ENCODE peak calls at places on chromosomes 5 and 9, in four cellular contexts. L is H9, Y is mesenchymal stem cell, Z is IMR-90. O is an unnamed sample.

GRCh38 chr9:35658144-35658893 is at the start of gene CCDC107:
- DNase-seq in L (peak), Y (peak), Z (peak), O (peak)

GRCh38 chr5:174951151-174951780 is 226.9 kb downstream of the MSX2 start:
- DNase-seq in L (peak), Y (peak), Z (peak), O (peak)

GRCh38 chr9:79277916-79278447 is 293.8 kb upstream of the TLE4 start:
- DNase-seq in L (no peak), Y (no peak), Z (no peak), O (no peak)

GRCh38 chr9:29349050-29349449 is 1775.8 kb upstream of the C9orf72 start:
- DNase-seq in L (no peak), Y (peak), Z (no peak), O (no peak)

GRCh38 chr5:90337449-90338052 is 72.0 kb downstream of the CETN3 start:
- DNase-seq in L (no peak), Y (no peak), Z (no peak), O (no peak)

GRCh38 chr9:2157277-2158105 is 142.3 kb downstream of the SMARCA2 start:
- DNase-seq in L (peak), Y (peak), Z (peak), O (no peak)

GRCh38 chr9:17082343-17082742 is 52.5 kb upstream of the CNTLN start:
- DNase-seq in L (peak), Y (peak), Z (peak), O (peak)

GRCh38 chr5:139711067-139711851 is 63.1 kb downstream of the CXXC5 start:
- DNase-seq in L (peak), Y (peak), Z (peak), O (peak)

GRCh38 chr9:88390371-88390990 is 2.2 kb downstream of the SPIN1 start:
- DNase-seq in L (no peak), Y (no peak), Z (peak), O (no peak)

GRCh38 chr9:133273098-133273497 is 1.9 kb downstream of the ABO start:
- DNase-seq in L (no peak), Y (no peak), Z (no peak), O (no peak)

GRCh38 chr5:9173281-9174048 is 372.4 kb downstream of the SEMA5A start:
- DNase-seq in L (no peak), Y (peak), Z (peak), O (no peak)

GRCh38 chr9:111994831-111995458 is 98.3 kb downstream of the UGCG start:
- DNase-seq in L (no peak), Y (no peak), Z (no peak), O (no peak)
- H2AFZ ChIP-seq in L (no peak), Y (no peak), Z (no peak), O (no peak)

GRCh38 chr5:179327026-179327735 is 18.1 kb downstream of the ADAMTS2 start:
- DNase-seq in L (no peak), Y (no peak), Z (no peak), O (no peak)

GRCh38 chr5:179331591-179331990 is 13.7 kb downstream of the ADAMTS2 start:
- DNase-seq in L (no peak), Y (peak), Z (no peak), O (no peak)

GRCh38 chr5:179332741-179333290 is 12.4 kb downstream of the ADAMTS2 start:
- DNase-seq in L (no peak), Y (no peak), Z (no peak), O (no peak)

GRCh38 chr5:179328291-179328690 is 17.0 kb downstream of the ADAMTS2 start:
- DNase-seq in L (no peak), Y (no peak), Z (no peak), O (no peak)

GRCh38 chr5:179330186-179330900 is 14.9 kb downstream of the ADAMTS2 start:
- DNase-seq in L (no peak), Y (no peak), Z (no peak), O (no peak)
- H2BK120ac ChIP-seq in L (no peak), Y (peak), Z (no peak), O (no peak)

GRCh38 chr5:95858023-95858461 is 35.5 kb upstream of the GLRX start:
- DNase-seq in L (no peak), Y (peak), Z (peak), O (no peak)

GRCh38 chr5:95857185-95857945 is 34.8 kb upstream of the GLRX start:
- DNase-seq in L (no peak), Y (peak), Z (peak), O (no peak)

GRCh38 chr5:95856501-95856981 is 34.0 kb upstream of the GLRX start:
- DNase-seq in L (no peak), Y (no peak), Z (no peak), O (no peak)

GRCh38 chr5:95859327-95860060 is 37.0 kb upstream of the GLRX start:
- DNase-seq in L (no peak), Y (no peak), Z (no peak), O (no peak)

GRCh38 chr5:95858661-95859326 is 36.3 kb upstream of the GLRX start:
- DNase-seq in L (peak), Y (peak), Z (peak), O (peak)
- H2AFZ ChIP-seq in L (no peak), Y (peak), Z (peak), O (peak)

DNA sequence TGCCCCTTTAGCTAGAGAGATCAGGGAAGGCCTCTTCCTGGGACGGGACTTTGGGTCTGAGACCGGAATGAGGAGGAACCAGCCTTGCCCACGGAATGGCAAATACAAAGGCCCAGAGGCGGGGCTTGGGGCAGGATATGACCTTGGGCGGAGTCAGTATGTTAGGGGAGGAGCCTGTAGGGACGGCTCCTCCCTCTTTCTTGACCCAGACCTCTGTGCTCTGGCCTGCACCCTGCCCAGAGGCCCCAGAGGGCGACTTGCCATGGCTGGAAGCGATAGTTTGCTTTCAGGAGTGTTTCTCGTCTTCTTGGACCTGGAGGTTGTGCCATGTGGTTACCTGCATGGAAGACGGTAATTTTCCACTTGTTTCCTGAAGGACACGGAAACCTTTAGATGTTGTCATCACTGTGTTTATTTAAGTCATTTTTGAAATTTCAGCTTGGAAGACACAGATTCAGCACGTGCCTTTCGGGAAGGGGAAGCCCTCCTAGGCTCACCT is 85.6 kb downstream of the DAB2IP start:
- DNase-seq in L (peak), Y (no peak), Z (no peak), O (no peak)
- H2BK120ac ChIP-seq in L (no peak), Y (peak), Z (peak), O (no peak)

GRCh38 chr5:173750538-173751265 is 134.3 kb upstream of the BOD1 start:
- DNase-seq in L (no peak), Y (no peak), Z (no peak), O (no peak)

GRCh38 chr5:173746050-173746449 is 129.6 kb upstream of the BOD1 start:
- DNase-seq in L (peak), Y (peak), Z (peak), O (no peak)

GRCh38 chr5:173745123-173745522 is 128.7 kb upstream of the BOD1 start:
- DNase-seq in L (peak), Y (no peak), Z (no peak), O (no peak)

GRCh38 chr5:173745561-173745960 is 129.1 kb upstream of the BOD1 start:
- DNase-seq in L (no peak), Y (no peak), Z (no peak), O (no peak)

GRCh38 chr5:173747876-173748275 is 131.4 kb upstream of the BOD1 start:
- DNase-seq in L (no peak), Y (no peak), Z (no peak), O (no peak)
- H2AFZ ChIP-seq in L (no peak), Y (no peak), Z (no peak), O (no peak)

DNA sequence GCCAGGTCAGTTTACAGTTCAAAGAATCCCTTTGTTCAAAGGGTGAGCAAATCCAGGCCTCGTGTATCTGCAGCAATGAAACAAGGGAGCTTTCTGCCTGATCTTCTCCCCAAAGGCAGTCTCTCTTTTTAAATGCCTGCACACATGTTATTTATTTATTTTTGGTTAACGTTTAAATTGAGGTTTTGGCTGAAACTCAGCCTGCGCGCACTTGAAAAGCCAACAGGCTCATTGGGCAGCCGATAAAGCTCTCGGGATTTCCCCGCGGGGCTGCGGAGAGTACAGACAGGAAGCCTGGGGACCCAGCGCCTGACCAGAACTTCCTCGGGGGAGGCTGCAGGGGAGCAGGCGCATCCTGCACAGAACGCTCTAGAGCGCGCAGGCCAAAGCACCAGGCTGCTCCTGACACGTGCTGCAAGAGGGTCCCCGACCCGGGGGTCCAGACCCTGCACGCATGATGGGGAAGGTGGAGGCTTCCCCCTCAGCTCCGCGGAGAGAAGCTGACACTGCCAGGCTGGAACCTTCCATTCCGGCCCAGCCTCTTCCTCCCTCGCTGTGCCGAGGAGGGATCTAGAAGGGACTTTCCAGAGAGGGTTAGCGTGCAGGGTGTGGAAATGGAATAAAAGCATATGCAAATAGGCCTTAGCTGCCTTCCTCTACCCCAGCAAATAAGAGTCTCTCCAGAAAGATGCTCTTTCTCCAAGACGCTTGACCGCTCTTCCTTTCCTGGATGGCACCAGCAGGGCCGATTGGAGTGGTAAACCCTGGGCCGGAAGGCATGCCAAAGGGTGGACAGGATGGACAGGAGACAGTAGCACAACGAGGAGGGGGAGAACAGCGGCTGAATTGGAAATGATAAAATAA is 46.1 kb downstream of the PTTG1 start:
- DNase-seq in L (peak), Y (peak), Z (peak), O (no peak)
- H2BK120ac ChIP-seq in L (no peak), Y (no peak), Z (peak), O (no peak)

GRCh38 chr5:43078956-43079355 is 38.8 kb upstream of the ANXA2R start:
- DNase-seq in L (no peak), Y (peak), Z (peak), O (no peak)

GRCh38 chr5:43068037-43068436 is 27.9 kb upstream of the ANXA2R start:
- DNase-seq in L (no peak), Y (no peak), Z (no peak), O (no peak)

GRCh38 chr5:43074987-43075318 is 34.8 kb upstream of the ANXA2R start:
- DNase-seq in L (no peak), Y (no peak), Z (no peak), O (no peak)

GRCh38 chr5:43075319-43076293 is 35.5 kb upstream of the ANXA2R start:
- DNase-seq in L (no peak), Y (peak), Z (no peak), O (no peak)

GRCh38 chr5:43073597-43074546 is 33.8 kb upstream of the ANXA2R start:
- DNase-seq in L (peak), Y (peak), Z (peak), O (no peak)
- H2AFZ ChIP-seq in L (no peak), Y (no peak), Z (no peak), O (no peak)

DNA sequence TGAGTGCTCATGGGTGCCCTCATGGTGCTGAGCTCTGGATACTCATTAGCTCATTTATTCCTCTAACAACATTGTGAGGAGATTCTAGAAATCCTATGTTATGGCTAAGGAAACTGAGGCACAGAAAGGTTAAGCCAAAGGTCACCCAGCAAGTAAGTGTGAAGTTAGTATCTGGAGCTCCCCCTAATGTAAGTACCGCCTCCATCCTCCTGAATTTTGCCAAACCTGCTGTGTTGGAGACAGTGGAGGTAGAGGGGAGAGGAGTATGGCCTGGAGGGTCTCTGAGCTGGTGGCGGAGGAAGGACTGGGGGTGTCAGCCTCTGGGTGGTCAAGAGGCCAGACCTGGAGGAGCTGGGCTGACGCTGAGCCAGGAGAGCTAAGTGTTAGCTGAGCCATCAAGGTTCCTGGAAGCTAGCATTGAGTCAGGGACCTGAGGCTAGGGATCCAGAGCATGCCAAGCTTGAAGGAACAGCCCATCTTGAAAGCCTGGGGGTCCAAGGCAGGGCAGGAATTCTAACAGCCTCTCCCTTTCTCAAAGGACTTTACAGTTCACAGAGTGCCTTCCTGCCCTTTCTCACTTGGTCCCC is 114.8 kb downstream of the RGS3 start:
- DNase-seq in L (no peak), Y (no peak), Z (no peak), O (no peak)
- H2BK120ac ChIP-seq in L (no peak), Y (peak), Z (peak), O (no peak)

GRCh38 chr5:138543730-138544104 is 681 bp upstream of the ETF1 start:
- DNase-seq in L (no peak), Y (no peak), Z (no peak), O (no peak)

GRCh38 chr5:138542120-138542955 is 698 bp downstream of the ETF1 start:
- DNase-seq in L (no peak), Y (no peak), Z (peak), O (no peak)

GRCh38 chr5:138542956-138543729 is at the start of gene ETF1:
- DNase-seq in L (peak), Y (peak), Z (peak), O (peak)

GRCh38 chr5:138545919-138546562 is 3.0 kb upstream of the ETF1 start:
- DNase-seq in L (no peak), Y (peak), Z (peak), O (no peak)

DNA sequence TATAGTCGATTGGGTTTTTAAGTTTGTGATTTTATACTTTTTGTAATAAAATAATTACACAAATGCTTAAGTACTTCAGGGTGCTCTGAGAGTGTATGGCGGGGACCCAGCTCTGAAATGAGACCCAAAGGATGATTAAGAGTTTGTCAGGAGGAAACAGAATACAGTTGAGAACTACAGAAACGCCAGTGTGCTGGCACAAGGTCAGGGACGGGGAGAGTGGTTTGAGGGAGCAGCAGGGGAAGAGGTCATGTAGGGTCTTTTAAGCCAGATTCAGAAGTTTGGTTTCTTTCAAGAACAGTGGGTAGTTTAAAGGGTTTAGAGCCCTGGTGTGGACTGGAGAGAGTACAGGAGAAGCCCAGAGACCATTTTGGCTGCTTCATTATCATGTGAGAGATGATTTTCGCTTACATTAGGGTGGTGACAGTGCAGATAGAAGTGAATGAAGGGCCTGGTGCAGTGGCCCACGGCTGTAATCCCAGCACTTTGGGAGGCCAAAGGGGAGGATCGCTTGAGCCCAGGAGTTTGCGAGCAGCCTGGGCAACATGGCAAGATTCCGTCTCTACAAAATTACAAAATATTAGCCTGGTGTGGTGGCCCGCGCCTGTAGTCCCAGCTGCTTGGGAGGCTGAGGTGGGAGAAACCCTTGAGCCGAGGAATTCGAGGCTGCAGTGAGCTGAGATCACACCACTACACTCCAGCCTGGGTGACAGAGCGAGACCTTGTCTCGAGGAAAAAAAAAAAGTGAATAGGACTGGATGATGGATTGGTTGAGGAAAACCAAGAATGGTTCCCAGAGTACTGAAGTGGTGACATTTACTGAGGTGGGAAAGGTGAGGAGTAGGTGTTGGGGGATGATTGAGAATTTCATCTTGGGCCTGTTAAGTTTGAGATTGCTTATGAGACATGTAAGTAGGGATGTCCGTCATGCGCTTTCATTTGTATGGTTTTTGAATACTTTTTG is 1.4 kb upstream of the ETF1 start:
- DNase-seq in L (no peak), Y (peak), Z (peak), O (no peak)
- H2AFZ ChIP-seq in L (no peak), Y (no peak), Z (no peak), O (no peak)

O was measured in neuronal stem cell.